ENCODE peak calls at places on chromosomes 11 and 22, in four cellular contexts. One of them, this sample, is unnamed.

GRCh38 chr11:76787911-76788596 is 4.9 kb downstream of the TSKU start:
- DNase-seq in activated T-helper 9 cell treated with anti-CD3 and anti-CD28 coated beads, Interleukin-2, amount 50 U/mL, for 16 hours: no peak
- DNase-seq in activated naive CD8-positive, alpha-beta T cell treated with anti-CD3 and anti-CD28 coated beads for 36 hours: no peak
- DNase-seq in non-pigmented ciliary epithelial cell: peak; percentile 48
- DNase-seq in this sample: no peak

GRCh38 chr11:70431611-70432010 is 33.3 kb downstream of the CTTN start:
- DNase-seq in activated T-helper 9 cell treated with anti-CD3 and anti-CD28 coated beads, Interleukin-2, amount 50 U/mL, for 16 hours: no peak
- DNase-seq in activated naive CD8-positive, alpha-beta T cell treated with anti-CD3 and anti-CD28 coated beads for 36 hours: no peak
- DNase-seq in non-pigmented ciliary epithelial cell: no peak
- DNase-seq in this sample: no peak

GRCh38 chr11:39220069-39220468 is 2239.4 kb downstream of the LRRC4C start:
- DNase-seq in activated naive CD8-positive, alpha-beta T cell treated with anti-CD3 and anti-CD28 coated beads for 36 hours: no peak
- DNase-seq in activated T-helper 9 cell treated with anti-CD3 and anti-CD28 coated beads, Interleukin-2, amount 50 U/mL, for 16 hours: no peak
- DNase-seq in non-pigmented ciliary epithelial cell: no peak
- DNase-seq in this sample: no peak

GRCh38 chr22:48758905-48759875 is 1068.5 kb downstream of the BRD1 start:
- DNase-seq in non-pigmented ciliary epithelial cell: no peak
- DNase-seq in activated T-helper 9 cell treated with anti-CD3 and anti-CD28 coated beads, Interleukin-2, amount 50 U/mL, for 16 hours: no peak
- DNase-seq in activated naive CD8-positive, alpha-beta T cell treated with anti-CD3 and anti-CD28 coated beads for 36 hours: no peak
- DNase-seq in this sample: no peak

GRCh38 chr11:45400594-45400993 is 114.5 kb upstream of the SYT13 start:
- DNase-seq in non-pigmented ciliary epithelial cell: peak; percentile 62
- DNase-seq in activated T-helper 9 cell treated with anti-CD3 and anti-CD28 coated beads, Interleukin-2, amount 50 U/mL, for 16 hours: no peak
- DNase-seq in activated naive CD8-positive, alpha-beta T cell treated with anti-CD3 and anti-CD28 coated beads for 36 hours: no peak
- DNase-seq in this sample: no peak

GRCh38 chr22:17205432-17205831 is 13.8 kb downstream of the ADA2 start:
- DNase-seq in activated T-helper 9 cell treated with anti-CD3 and anti-CD28 coated beads, Interleukin-2, amount 50 U/mL, for 16 hours: no peak
- DNase-seq in activated naive CD8-positive, alpha-beta T cell treated with anti-CD3 and anti-CD28 coated beads for 36 hours: no peak
- DNase-seq in non-pigmented ciliary epithelial cell: no peak
- DNase-seq in this sample: no peak

GRCh38 chr11:117180020-117180419 is 1.5 kb downstream of the SIDT2 start:
- DNase-seq in activated T-helper 9 cell treated with anti-CD3 and anti-CD28 coated beads, Interleukin-2, amount 50 U/mL, for 16 hours: no peak
- DNase-seq in non-pigmented ciliary epithelial cell: no peak
- DNase-seq in activated naive CD8-positive, alpha-beta T cell treated with anti-CD3 and anti-CD28 coated beads for 36 hours: no peak
- DNase-seq in this sample: no peak

GRCh38 chr11:74570266-74571061 is 21.9 kb upstream of the POLD3 start:
- DNase-seq in activated naive CD8-positive, alpha-beta T cell treated with anti-CD3 and anti-CD28 coated beads for 36 hours: peak; percentile 11
- DNase-seq in non-pigmented ciliary epithelial cell: peak; percentile 22
- DNase-seq in activated T-helper 9 cell treated with anti-CD3 and anti-CD28 coated beads, Interleukin-2, amount 50 U/mL, for 16 hours: no peak
- DNase-seq in this sample: no peak

GRCh38 chr11:33718441-33718840 is 17.8 kb downstream of the CD59 start:
- DNase-seq in non-pigmented ciliary epithelial cell: no peak
- DNase-seq in activated naive CD8-positive, alpha-beta T cell treated with anti-CD3 and anti-CD28 coated beads for 36 hours: no peak
- DNase-seq in activated T-helper 9 cell treated with anti-CD3 and anti-CD28 coated beads, Interleukin-2, amount 50 U/mL, for 16 hours: no peak
- DNase-seq in this sample: no peak

GRCh38 chr22:19630614-19631013 is 83.7 kb upstream of the SEPTIN5 start:
- DNase-seq in non-pigmented ciliary epithelial cell: no peak
- DNase-seq in activated naive CD8-positive, alpha-beta T cell treated with anti-CD3 and anti-CD28 coated beads for 36 hours: no peak
- DNase-seq in activated T-helper 9 cell treated with anti-CD3 and anti-CD28 coated beads, Interleukin-2, amount 50 U/mL, for 16 hours: no peak
- DNase-seq in this sample: no peak

GRCh38 chr11:133163463-133164419 is 368.6 kb downstream of the OPCML start:
- DNase-seq in activated T-helper 9 cell treated with anti-CD3 and anti-CD28 coated beads, Interleukin-2, amount 50 U/mL, for 16 hours: no peak
- DNase-seq in activated naive CD8-positive, alpha-beta T cell treated with anti-CD3 and anti-CD28 coated beads for 36 hours: no peak
- DNase-seq in non-pigmented ciliary epithelial cell: peak; percentile 1
- DNase-seq in this sample: no peak

GRCh38 chr11:3939211-3939610 is 83.7 kb downstream of the STIM1 start:
- DNase-seq in activated naive CD8-positive, alpha-beta T cell treated with anti-CD3 and anti-CD28 coated beads for 36 hours: no peak
- DNase-seq in activated T-helper 9 cell treated with anti-CD3 and anti-CD28 coated beads, Interleukin-2, amount 50 U/mL, for 16 hours: no peak
- DNase-seq in non-pigmented ciliary epithelial cell: peak; percentile 80
- DNase-seq in this sample: no peak

GRCh38 chr11:118048472-118049370 is 28.2 kb upstream of the TMPRSS4 start:
- DNase-seq in activated naive CD8-positive, alpha-beta T cell treated with anti-CD3 and anti-CD28 coated beads for 36 hours: no peak
- DNase-seq in activated T-helper 9 cell treated with anti-CD3 and anti-CD28 coated beads, Interleukin-2, amount 50 U/mL, for 16 hours: no peak
- DNase-seq in non-pigmented ciliary epithelial cell: no peak
- DNase-seq in this sample: no peak

GRCh38 chr11:47060807-47061206 is 115.9 kb downstream of the ARFGAP2 start:
- DNase-seq in non-pigmented ciliary epithelial cell: no peak
- DNase-seq in activated T-helper 9 cell treated with anti-CD3 and anti-CD28 coated beads, Interleukin-2, amount 50 U/mL, for 16 hours: no peak
- DNase-seq in activated naive CD8-positive, alpha-beta T cell treated with anti-CD3 and anti-CD28 coated beads for 36 hours: no peak
- DNase-seq in this sample: no peak

This sample was measured in activated B cell treated with CpG ODN at 0.5 μM for 24 hours.